ENCODE peak calls at places on chromosome 6, in ten cellular contexts. One of them, this sample, is unnamed.
A peak's percentile ranks its signal among the peaks of the same experiment; 100 is the strongest.

GRCh38 chr6:155412335-155412734 is 43.3 kb downstream of the NOX3 start:
- DNase-seq in A549: no peak
- DNase-seq in SJSA1: no peak
- DNase-seq in uterus: no peak
- DNase-seq in cardiac fibroblast: peak; percentile 28
- DNase-seq in fibroblast of lung: peak; percentile 37
- DNase-seq in epithelial cell of esophagus: peak; percentile 10
- DNase-seq in upper lobe of right lung: no peak
- DNase-seq in mammary epithelial cell: no peak
- DNase-seq in stomach: no peak
- DNase-seq in this sample: no peak

GRCh38 chr6:83062225-83062624 is 3.4 kb downstream of the UBE3D start:
- DNase-seq in A549: no peak
- DNase-seq in SJSA1: peak; percentile 57
- DNase-seq in uterus: no peak
- DNase-seq in cardiac fibroblast: peak; percentile 50
- DNase-seq in fibroblast of lung: no peak
- DNase-seq in epithelial cell of esophagus: no peak
- DNase-seq in upper lobe of right lung: no peak
- DNase-seq in mammary epithelial cell: no peak
- DNase-seq in stomach: no peak
- DNase-seq in this sample: no peak

GRCh38 chr6:138833819-138834539 is 38.1 kb downstream of the ECT2L start:
- DNase-seq in A549: no peak
- DNase-seq in SJSA1: no peak
- DNase-seq in uterus: peak; percentile 85
- DNase-seq in cardiac fibroblast: no peak
- DNase-seq in fibroblast of lung: peak; percentile 36
- DNase-seq in epithelial cell of esophagus: no peak
- DNase-seq in upper lobe of right lung: no peak
- DNase-seq in mammary epithelial cell: no peak
- DNase-seq in stomach: peak; percentile 29
- DNase-seq in this sample: no peak

GRCh38 chr6:33410711-33411631 is at the start of gene PHF1:
- DNase-seq in A549: no peak
- DNase-seq in SJSA1: no peak
- DNase-seq in uterus: no peak
- DNase-seq in cardiac fibroblast: peak; percentile 88
- DNase-seq in fibroblast of lung: peak; percentile 85
- DNase-seq in epithelial cell of esophagus: peak; percentile 86
- DNase-seq in upper lobe of right lung: no peak
- DNase-seq in mammary epithelial cell: no peak
- DNase-seq in stomach: peak; percentile 77
- DNase-seq in this sample: peak; percentile 51

GRCh38 chr6:123802351-123802696 is 1.3 kb upstream of the NKAIN2 start:
- DNase-seq in A549: no peak
- DNase-seq in SJSA1: no peak
- DNase-seq in uterus: no peak
- DNase-seq in cardiac fibroblast: no peak
- DNase-seq in fibroblast of lung: no peak
- DNase-seq in epithelial cell of esophagus: no peak
- DNase-seq in upper lobe of right lung: no peak
- DNase-seq in mammary epithelial cell: no peak
- DNase-seq in stomach: no peak
- DNase-seq in this sample: no peak

GRCh38 chr6:35713006-35713405 is 23.8 kb upstream of the ARMC12 start:
- DNase-seq in A549: no peak
- DNase-seq in SJSA1: no peak
- DNase-seq in uterus: no peak
- DNase-seq in cardiac fibroblast: no peak
- DNase-seq in fibroblast of lung: no peak
- DNase-seq in epithelial cell of esophagus: no peak
- DNase-seq in upper lobe of right lung: peak; percentile 23
- DNase-seq in mammary epithelial cell: no peak
- DNase-seq in stomach: no peak
- DNase-seq in this sample: no peak

GRCh38 chr6:75775219-75775618 is 26.2 kb downstream of the MYO6 start:
- DNase-seq in A549: no peak
- DNase-seq in SJSA1: no peak
- DNase-seq in uterus: no peak
- DNase-seq in cardiac fibroblast: no peak
- DNase-seq in fibroblast of lung: peak; percentile 19
- DNase-seq in epithelial cell of esophagus: no peak
- DNase-seq in upper lobe of right lung: no peak
- DNase-seq in mammary epithelial cell: no peak
- DNase-seq in stomach: no peak
- DNase-seq in this sample: no peak

GRCh38 chr6:128421788-128422187 is 98.6 kb downstream of the PTPRK start:
- DNase-seq in A549: no peak
- DNase-seq in SJSA1: no peak
- DNase-seq in uterus: no peak
- DNase-seq in cardiac fibroblast: peak; percentile 33
- DNase-seq in fibroblast of lung: no peak
- DNase-seq in epithelial cell of esophagus: peak; percentile 48
- DNase-seq in upper lobe of right lung: no peak
- DNase-seq in mammary epithelial cell: peak; percentile 40
- DNase-seq in stomach: no peak
- DNase-seq in this sample: no peak

GRCh38 chr6:144721232-144721631 is 436.1 kb downstream of the UTRN start:
- DNase-seq in A549: no peak
- DNase-seq in SJSA1: no peak
- DNase-seq in uterus: no peak
- DNase-seq in cardiac fibroblast: no peak
- DNase-seq in fibroblast of lung: no peak
- DNase-seq in epithelial cell of esophagus: no peak
- DNase-seq in upper lobe of right lung: no peak
- DNase-seq in mammary epithelial cell: no peak
- DNase-seq in stomach: no peak
- DNase-seq in this sample: no peak

GRCh38 chr6:51528556-51528955 is 558.9 kb downstream of the PKHD1 start:
- DNase-seq in A549: no peak
- DNase-seq in SJSA1: no peak
- DNase-seq in uterus: no peak
- DNase-seq in cardiac fibroblast: no peak
- DNase-seq in fibroblast of lung: no peak
- DNase-seq in epithelial cell of esophagus: peak; percentile 70
- DNase-seq in upper lobe of right lung: no peak
- DNase-seq in mammary epithelial cell: peak; percentile 40
- DNase-seq in stomach: no peak
- DNase-seq in this sample: no peak

GRCh38 chr6:131063028-131063763 is at the start of gene EPB41L2:
- DNase-seq in A549: peak; percentile 79
- DNase-seq in SJSA1: peak; percentile 94
- DNase-seq in uterus: peak; percentile 94
- DNase-seq in cardiac fibroblast: peak; percentile 89
- DNase-seq in fibroblast of lung: peak; percentile 88
- DNase-seq in epithelial cell of esophagus: peak; percentile 84
- DNase-seq in upper lobe of right lung: peak; percentile 94
- DNase-seq in mammary epithelial cell: peak; percentile 80
- DNase-seq in stomach: peak; percentile 86
- DNase-seq in this sample: no peak

GRCh38 chr6:80548496-80548895 is 442.0 kb downstream of the BCKDHB start:
- DNase-seq in A549: no peak
- DNase-seq in SJSA1: peak; percentile 53
- DNase-seq in uterus: no peak
- DNase-seq in cardiac fibroblast: peak; percentile 99
- DNase-seq in fibroblast of lung: peak; percentile 35
- DNase-seq in epithelial cell of esophagus: peak; percentile 79
- DNase-seq in upper lobe of right lung: no peak
- DNase-seq in mammary epithelial cell: peak; percentile 61
- DNase-seq in stomach: no peak
- DNase-seq in this sample: peak; percentile 94

GRCh38 chr6:6748001-6748400 is 159.5 kb downstream of the LY86 start:
- DNase-seq in A549: no peak
- DNase-seq in SJSA1: no peak
- DNase-seq in uterus: no peak
- DNase-seq in cardiac fibroblast: no peak
- DNase-seq in fibroblast of lung: no peak
- DNase-seq in epithelial cell of esophagus: no peak
- DNase-seq in upper lobe of right lung: no peak
- DNase-seq in mammary epithelial cell: no peak
- DNase-seq in stomach: no peak
- DNase-seq in this sample: no peak
- H3K4me3 ChIP-seq in A549: no peak overlapping the region
- H3K4me3 ChIP-seq in SJSA1: no peak overlapping the region
- H3K4me3 ChIP-seq in uterus: no peak overlapping the region
- H3K4me3 ChIP-seq in cardiac fibroblast: no peak overlapping the region
- H3K4me3 ChIP-seq in fibroblast of lung: no peak overlapping the region
- H3K4me3 ChIP-seq in epithelial cell of esophagus: no peak overlapping the region
- H3K4me3 ChIP-seq in upper lobe of right lung: no peak overlapping the region
- H3K4me3 ChIP-seq in mammary epithelial cell: no peak overlapping the region
- H3K4me3 ChIP-seq in stomach: no peak overlapping the region
- H3K4me3 ChIP-seq in this sample: no peak overlapping the region

GRCh38 chr6:121828567-121828966 is 393.1 kb downstream of the GJA1 start:
- DNase-seq in A549: no peak
- DNase-seq in SJSA1: no peak
- DNase-seq in uterus: no peak
- DNase-seq in cardiac fibroblast: peak; percentile 57
- DNase-seq in fibroblast of lung: no peak
- DNase-seq in epithelial cell of esophagus: no peak
- DNase-seq in upper lobe of right lung: no peak
- DNase-seq in mammary epithelial cell: no peak
- DNase-seq in stomach: no peak
- DNase-seq in this sample: no peak

GRCh38 chr6:121826156-121826810 is 390.8 kb downstream of the GJA1 start:
- DNase-seq in A549: peak; percentile 64
- DNase-seq in SJSA1: peak; percentile 61
- DNase-seq in uterus: no peak
- DNase-seq in cardiac fibroblast: peak; percentile 97
- DNase-seq in fibroblast of lung: peak; percentile 72
- DNase-seq in epithelial cell of esophagus: peak; percentile 97
- DNase-seq in upper lobe of right lung: no peak
- DNase-seq in mammary epithelial cell: peak; percentile 97
- DNase-seq in stomach: no peak
- DNase-seq in this sample: peak; percentile 67

DNA sequence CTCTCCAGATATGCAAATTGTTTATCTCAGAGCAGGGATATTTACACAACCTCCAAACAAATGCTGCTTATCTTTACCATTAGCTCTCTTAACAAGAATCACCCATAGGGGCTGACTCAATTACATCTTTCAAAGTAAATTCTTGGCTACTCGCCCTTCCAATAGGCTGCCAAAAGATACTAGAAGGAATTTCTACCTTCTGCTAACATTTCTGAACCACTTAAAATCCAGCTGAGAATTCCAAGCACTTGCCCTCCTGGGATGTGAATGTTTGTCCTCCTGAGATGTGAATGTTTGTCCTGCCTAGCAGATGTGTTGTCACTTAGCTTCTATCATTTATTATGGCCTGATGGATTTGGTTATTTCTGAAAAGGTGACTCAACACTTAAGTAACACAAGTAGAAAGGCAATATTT is 388.0 kb downstream of the GJA1 start:
- DNase-seq in A549: peak; percentile 35
- DNase-seq in SJSA1: peak; percentile 51
- DNase-seq in uterus: no peak
- DNase-seq in cardiac fibroblast: peak; percentile 64
- DNase-seq in fibroblast of lung: peak; percentile 19
- DNase-seq in epithelial cell of esophagus: no peak
- DNase-seq in upper lobe of right lung: no peak
- DNase-seq in mammary epithelial cell: no peak
- DNase-seq in stomach: no peak
- DNase-seq in this sample: no peak
- H3K4me3 ChIP-seq in A549: no peak overlapping the region
- H3K4me3 ChIP-seq in SJSA1: no peak overlapping the region
- H3K4me3 ChIP-seq in uterus: no peak overlapping the region
- H3K4me3 ChIP-seq in cardiac fibroblast: no peak overlapping the region
- H3K4me3 ChIP-seq in fibroblast of lung: no peak overlapping the region
- H3K4me3 ChIP-seq in epithelial cell of esophagus: no peak overlapping the region
- H3K4me3 ChIP-seq in upper lobe of right lung: no peak overlapping the region
- H3K4me3 ChIP-seq in mammary epithelial cell: no peak overlapping the region
- H3K4me3 ChIP-seq in stomach: no peak overlapping the region
- H3K4me3 ChIP-seq in this sample: no peak overlapping the region

DNA sequence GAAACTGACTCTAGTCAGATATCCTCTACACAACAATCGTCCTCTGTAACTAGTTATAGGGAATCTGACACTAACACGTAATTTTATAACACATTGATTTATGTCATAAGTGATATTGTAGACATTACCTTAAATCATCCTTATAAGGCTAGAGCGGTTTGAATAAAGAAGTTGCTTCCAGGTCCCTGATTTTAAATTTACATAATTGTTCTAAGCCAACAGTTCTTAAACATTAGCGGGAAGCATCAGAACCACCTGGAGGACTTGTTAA is 2.9 kb upstream of the FBXO9 start:
- DNase-seq in A549: no peak
- DNase-seq in SJSA1: no peak
- DNase-seq in uterus: no peak
- DNase-seq in cardiac fibroblast: no peak
- DNase-seq in fibroblast of lung: no peak
- DNase-seq in epithelial cell of esophagus: no peak
- DNase-seq in upper lobe of right lung: no peak
- DNase-seq in mammary epithelial cell: no peak
- DNase-seq in stomach: no peak
- DNase-seq in this sample: no peak
- H3K4me3 ChIP-seq in A549: peak overlapping the region; percentile 78
- H3K4me3 ChIP-seq in SJSA1: peak overlapping the region; percentile 76
- H3K4me3 ChIP-seq in uterus: no peak overlapping the region
- H3K4me3 ChIP-seq in cardiac fibroblast: no peak overlapping the region
- H3K4me3 ChIP-seq in fibroblast of lung: no peak overlapping the region
- H3K4me3 ChIP-seq in epithelial cell of esophagus: peak overlapping the region; percentile 83
- H3K4me3 ChIP-seq in upper lobe of right lung: peak overlapping the region; percentile 89
- H3K4me3 ChIP-seq in mammary epithelial cell: no peak overlapping the region
- H3K4me3 ChIP-seq in stomach: peak overlapping the region; percentile 88
- H3K4me3 ChIP-seq in this sample: no peak overlapping the region

GRCh38 chr6:7137335-7138106 is 29.8 kb downstream of the RREB1 start:
- DNase-seq in A549: peak; percentile 40
- DNase-seq in SJSA1: peak; percentile 67
- DNase-seq in uterus: peak; percentile 50
- DNase-seq in cardiac fibroblast: peak; percentile 69
- DNase-seq in fibroblast of lung: peak; percentile 58
- DNase-seq in epithelial cell of esophagus: peak; percentile 57
- DNase-seq in upper lobe of right lung: no peak
- DNase-seq in mammary epithelial cell: peak; percentile 61
- DNase-seq in stomach: no peak
- DNase-seq in this sample: no peak

GRCh38 chr6:7138921-7139358 is 31.2 kb downstream of the RREB1 start:
- DNase-seq in A549: peak; percentile 66
- DNase-seq in SJSA1: no peak
- DNase-seq in uterus: no peak
- DNase-seq in cardiac fibroblast: no peak
- DNase-seq in fibroblast of lung: no peak
- DNase-seq in epithelial cell of esophagus: no peak
- DNase-seq in upper lobe of right lung: no peak
- DNase-seq in mammary epithelial cell: peak; percentile 49
- DNase-seq in stomach: peak; percentile 70
- DNase-seq in this sample: no peak

GRCh38 chr6:7139835-7140470 is 32.2 kb downstream of the RREB1 start:
- DNase-seq in A549: no peak
- DNase-seq in SJSA1: no peak
- DNase-seq in uterus: no peak
- DNase-seq in cardiac fibroblast: no peak
- DNase-seq in fibroblast of lung: no peak
- DNase-seq in epithelial cell of esophagus: no peak
- DNase-seq in upper lobe of right lung: no peak
- DNase-seq in mammary epithelial cell: no peak
- DNase-seq in stomach: no peak
- DNase-seq in this sample: no peak

GRCh38 chr6:7136859-7137334 is 29.1 kb downstream of the RREB1 start:
- DNase-seq in A549: no peak
- DNase-seq in SJSA1: no peak
- DNase-seq in uterus: no peak
- DNase-seq in cardiac fibroblast: no peak
- DNase-seq in fibroblast of lung: no peak
- DNase-seq in epithelial cell of esophagus: no peak
- DNase-seq in upper lobe of right lung: no peak
- DNase-seq in mammary epithelial cell: no peak
- DNase-seq in stomach: no peak
- DNase-seq in this sample: no peak

GRCh38 chr6:7138111-7138510 is 30.4 kb downstream of the RREB1 start:
- DNase-seq in A549: no peak
- DNase-seq in SJSA1: no peak
- DNase-seq in uterus: no peak
- DNase-seq in cardiac fibroblast: no peak
- DNase-seq in fibroblast of lung: no peak
- DNase-seq in epithelial cell of esophagus: no peak
- DNase-seq in upper lobe of right lung: no peak
- DNase-seq in mammary epithelial cell: no peak
- DNase-seq in stomach: no peak
- DNase-seq in this sample: no peak
- H3K4me3 ChIP-seq in A549: peak overlapping the region; percentile 19
- H3K4me3 ChIP-seq in SJSA1: no peak overlapping the region
- H3K4me3 ChIP-seq in uterus: no peak overlapping the region
- H3K4me3 ChIP-seq in cardiac fibroblast: no peak overlapping the region
- H3K4me3 ChIP-seq in fibroblast of lung: no peak overlapping the region
- H3K4me3 ChIP-seq in epithelial cell of esophagus: no peak overlapping the region
- H3K4me3 ChIP-seq in upper lobe of right lung: no peak overlapping the region
- H3K4me3 ChIP-seq in mammary epithelial cell: no peak overlapping the region
- H3K4me3 ChIP-seq in stomach: no peak overlapping the region
- H3K4me3 ChIP-seq in this sample: no peak overlapping the region

This sample was measured in AG09309.